ENCODE peak calls at places on chromosomes 13 and 19, in eight cellular contexts. One of them, this sample, is unnamed.

GRCh38 chr19:28063702-28064101 is 1149.2 kb downstream of the UQCRFS1 start:
- DNase-seq in CD8-positive, alpha-beta T cell: no peak
- DNase-seq in esophagus squamous epithelium: no peak
- DNase-seq in dorsolateral prefrontal cortex: no peak
- DNase-seq in tibial artery: no peak
- DNase-seq in transverse colon: no peak
- DNase-seq in tibial nerve: no peak
- DNase-seq in CD8-positive, alpha-beta memory T cell: no peak
- DNase-seq in this sample: no peak

GRCh38 chr19:8702350-8702749 is 3.8 kb upstream of the ACTL9 start:
- DNase-seq in CD8-positive, alpha-beta T cell: peak
- DNase-seq in esophagus squamous epithelium: no peak
- DNase-seq in dorsolateral prefrontal cortex: no peak
- DNase-seq in tibial artery: no peak
- DNase-seq in transverse colon: no peak
- DNase-seq in tibial nerve: no peak
- DNase-seq in CD8-positive, alpha-beta memory T cell: peak
- DNase-seq in this sample: no peak

GRCh38 chr19:51407631-51408131 is 9.8 kb downstream of the SIGLEC10 start:
- DNase-seq in CD8-positive, alpha-beta T cell: peak
- DNase-seq in esophagus squamous epithelium: no peak
- DNase-seq in dorsolateral prefrontal cortex: no peak
- DNase-seq in tibial artery: no peak
- DNase-seq in transverse colon: peak
- DNase-seq in tibial nerve: no peak
- DNase-seq in CD8-positive, alpha-beta memory T cell: peak
- DNase-seq in this sample: peak

GRCh38 chr19:50501568-50502475 is 9.2 kb downstream of the JOSD2 start:
- DNase-seq in CD8-positive, alpha-beta T cell: no peak
- DNase-seq in esophagus squamous epithelium: no peak
- DNase-seq in dorsolateral prefrontal cortex: no peak
- DNase-seq in tibial artery: peak
- DNase-seq in transverse colon: no peak
- DNase-seq in tibial nerve: no peak
- DNase-seq in CD8-positive, alpha-beta memory T cell: no peak
- DNase-seq in this sample: peak

GRCh38 chr19:17420267-17420924 is 549 bp downstream of the MVB12A start:
- DNase-seq in CD8-positive, alpha-beta T cell: no peak
- DNase-seq in esophagus squamous epithelium: no peak
- DNase-seq in dorsolateral prefrontal cortex: no peak
- DNase-seq in tibial artery: peak
- DNase-seq in transverse colon: peak
- DNase-seq in tibial nerve: no peak
- DNase-seq in CD8-positive, alpha-beta memory T cell: no peak
- DNase-seq in this sample: peak

GRCh38 chr13:40161931-40162330 is 504.5 kb downstream of the FOXO1 start:
- DNase-seq in CD8-positive, alpha-beta T cell: no peak
- DNase-seq in esophagus squamous epithelium: no peak
- DNase-seq in dorsolateral prefrontal cortex: no peak
- DNase-seq in tibial artery: no peak
- DNase-seq in transverse colon: no peak
- DNase-seq in tibial nerve: no peak
- DNase-seq in CD8-positive, alpha-beta memory T cell: no peak
- DNase-seq in this sample: no peak

GRCh38 chr13:26679945-26680516 is 80.6 kb downstream of the GPR12 start:
- DNase-seq in CD8-positive, alpha-beta T cell: no peak
- DNase-seq in esophagus squamous epithelium: no peak
- DNase-seq in dorsolateral prefrontal cortex: no peak
- DNase-seq in tibial artery: peak
- DNase-seq in transverse colon: no peak
- DNase-seq in tibial nerve: no peak
- DNase-seq in CD8-positive, alpha-beta memory T cell: no peak
- DNase-seq in this sample: no peak

GRCh38 chr13:32036131-32036695 is 4.6 kb downstream of the FRY start:
- DNase-seq in CD8-positive, alpha-beta T cell: no peak
- DNase-seq in esophagus squamous epithelium: peak
- DNase-seq in dorsolateral prefrontal cortex: no peak
- DNase-seq in tibial artery: no peak
- DNase-seq in transverse colon: peak
- DNase-seq in tibial nerve: no peak
- DNase-seq in CD8-positive, alpha-beta memory T cell: no peak
- DNase-seq in this sample: no peak

GRCh38 chr13:22114630-22115311 is 443.9 kb downstream of the FGF9 start:
- DNase-seq in CD8-positive, alpha-beta T cell: peak
- DNase-seq in esophagus squamous epithelium: no peak
- DNase-seq in dorsolateral prefrontal cortex: no peak
- DNase-seq in tibial artery: no peak
- DNase-seq in transverse colon: no peak
- DNase-seq in tibial nerve: no peak
- DNase-seq in CD8-positive, alpha-beta memory T cell: peak
- DNase-seq in this sample: peak

GRCh38 chr19:35216833-35217707 is 11.5 kb downstream of the FAM187B start:
- DNase-seq in CD8-positive, alpha-beta T cell: no peak
- DNase-seq in esophagus squamous epithelium: no peak
- DNase-seq in dorsolateral prefrontal cortex: no peak
- DNase-seq in tibial artery: no peak
- DNase-seq in transverse colon: peak
- DNase-seq in tibial nerve: no peak
- DNase-seq in CD8-positive, alpha-beta memory T cell: peak
- DNase-seq in this sample: no peak

GRCh38 chr19:45443462-45444317 is 20.0 kb upstream of the ERCC1 start:
- DNase-seq in CD8-positive, alpha-beta T cell: peak
- DNase-seq in esophagus squamous epithelium: no peak
- DNase-seq in dorsolateral prefrontal cortex: peak
- DNase-seq in tibial artery: peak
- DNase-seq in transverse colon: peak
- DNase-seq in tibial nerve: peak
- DNase-seq in CD8-positive, alpha-beta memory T cell: peak
- DNase-seq in this sample: peak

GRCh38 chr13:100440756-100441421 is 147.7 kb downstream of the GGACT start:
- DNase-seq in CD8-positive, alpha-beta T cell: no peak
- DNase-seq in esophagus squamous epithelium: no peak
- DNase-seq in dorsolateral prefrontal cortex: no peak
- DNase-seq in tibial artery: no peak
- DNase-seq in transverse colon: no peak
- DNase-seq in tibial nerve: no peak
- DNase-seq in CD8-positive, alpha-beta memory T cell: no peak
- DNase-seq in this sample: no peak

GRCh38 chr19:2927032-2927430 is 17.7 kb downstream of the ZNF77 start:
- DNase-seq in CD8-positive, alpha-beta T cell: no peak
- DNase-seq in esophagus squamous epithelium: no peak
- DNase-seq in dorsolateral prefrontal cortex: no peak
- DNase-seq in tibial artery: no peak
- DNase-seq in transverse colon: no peak
- DNase-seq in tibial nerve: no peak
- DNase-seq in CD8-positive, alpha-beta memory T cell: no peak
- DNase-seq in this sample: no peak
- H3K27ac ChIP-seq in CD8-positive, alpha-beta T cell: no peak
- H3K27ac ChIP-seq in esophagus squamous epithelium: no peak
- H3K27ac ChIP-seq in dorsolateral prefrontal cortex: no peak
- H3K27ac ChIP-seq in tibial artery: no peak
- H3K27ac ChIP-seq in transverse colon: no peak
- H3K27ac ChIP-seq in tibial nerve: no peak
- H3K27ac ChIP-seq in CD8-positive, alpha-beta memory T cell: no peak
- H3K27ac ChIP-seq in this sample: no peak

DNA sequence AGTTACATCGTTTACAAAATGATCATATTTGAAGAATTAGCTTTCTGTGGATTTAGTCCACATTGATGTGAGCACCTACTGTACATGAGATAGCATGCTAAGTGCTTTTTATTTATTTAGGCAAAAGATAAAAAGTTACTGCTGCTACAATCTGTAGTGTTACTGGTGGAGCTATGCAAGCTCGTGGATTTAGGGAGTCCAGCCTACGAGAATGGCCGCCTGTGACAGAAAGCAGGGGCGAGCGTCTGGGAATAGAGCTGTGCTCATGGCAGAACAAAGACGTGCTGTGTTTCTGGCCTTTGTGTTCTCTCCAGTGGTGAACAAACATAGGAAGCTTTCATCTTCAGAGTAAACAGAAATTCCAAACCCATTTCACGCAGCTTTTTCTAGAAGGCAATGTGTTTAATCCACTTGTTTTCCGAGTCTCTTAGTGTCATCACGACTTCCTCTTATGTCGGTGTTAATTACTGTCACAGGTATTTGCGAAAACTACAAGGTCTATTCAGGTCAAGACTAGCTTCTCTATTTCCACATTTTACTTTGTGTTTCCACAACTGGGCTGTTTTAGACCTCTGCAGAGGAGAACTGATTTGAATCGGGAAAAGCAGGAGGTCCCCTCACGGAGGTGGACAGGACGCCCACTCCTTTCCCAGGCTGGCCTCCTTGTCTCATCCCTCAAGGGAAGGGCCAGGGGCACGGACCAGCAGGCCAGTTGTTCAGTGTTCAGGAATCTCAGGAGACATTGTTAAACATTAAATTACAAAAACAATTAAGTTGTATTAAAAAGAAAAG is 67.3 kb downstream of the ATP11A start:
- DNase-seq in CD8-positive, alpha-beta T cell: no peak
- DNase-seq in esophagus squamous epithelium: no peak
- DNase-seq in dorsolateral prefrontal cortex: peak
- DNase-seq in tibial artery: no peak
- DNase-seq in transverse colon: no peak
- DNase-seq in tibial nerve: no peak
- DNase-seq in CD8-positive, alpha-beta memory T cell: no peak
- DNase-seq in this sample: peak
- H3K27ac ChIP-seq in CD8-positive, alpha-beta T cell: no peak
- H3K27ac ChIP-seq in esophagus squamous epithelium: no peak
- H3K27ac ChIP-seq in dorsolateral prefrontal cortex: peak
- H3K27ac ChIP-seq in tibial artery: no peak
- H3K27ac ChIP-seq in transverse colon: no peak
- H3K27ac ChIP-seq in tibial nerve: peak
- H3K27ac ChIP-seq in CD8-positive, alpha-beta memory T cell: no peak
- H3K27ac ChIP-seq in this sample: no peak

DNA sequence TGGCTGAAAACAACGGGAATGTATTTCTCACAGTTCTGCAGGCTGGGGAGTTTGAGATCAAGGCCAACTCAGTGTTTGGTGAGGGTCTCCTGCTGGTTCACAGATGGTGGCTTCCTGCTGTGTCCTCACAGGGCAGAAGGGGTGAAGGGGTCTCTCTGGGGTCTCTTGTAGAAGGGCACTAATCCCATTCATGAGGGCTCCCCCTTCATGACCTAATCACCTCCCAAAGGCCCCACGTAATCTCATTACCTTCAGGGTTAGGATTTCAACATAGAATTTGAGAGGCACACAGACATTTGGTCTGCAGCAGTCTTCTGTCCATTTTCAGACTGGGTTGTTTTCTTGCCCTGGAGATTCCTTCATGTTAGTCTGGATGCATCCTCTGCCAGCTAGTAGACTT is 11.6 kb downstream of the ZNF444 start:
- DNase-seq in CD8-positive, alpha-beta T cell: no peak
- DNase-seq in esophagus squamous epithelium: no peak
- DNase-seq in dorsolateral prefrontal cortex: no peak
- DNase-seq in tibial artery: no peak
- DNase-seq in transverse colon: no peak
- DNase-seq in tibial nerve: no peak
- DNase-seq in CD8-positive, alpha-beta memory T cell: no peak
- DNase-seq in this sample: no peak
- H3K27ac ChIP-seq in CD8-positive, alpha-beta T cell: no peak
- H3K27ac ChIP-seq in esophagus squamous epithelium: no peak
- H3K27ac ChIP-seq in dorsolateral prefrontal cortex: no peak
- H3K27ac ChIP-seq in tibial artery: no peak
- H3K27ac ChIP-seq in transverse colon: no peak
- H3K27ac ChIP-seq in tibial nerve: no peak
- H3K27ac ChIP-seq in CD8-positive, alpha-beta memory T cell: no peak
- H3K27ac ChIP-seq in this sample: no peak

DNA sequence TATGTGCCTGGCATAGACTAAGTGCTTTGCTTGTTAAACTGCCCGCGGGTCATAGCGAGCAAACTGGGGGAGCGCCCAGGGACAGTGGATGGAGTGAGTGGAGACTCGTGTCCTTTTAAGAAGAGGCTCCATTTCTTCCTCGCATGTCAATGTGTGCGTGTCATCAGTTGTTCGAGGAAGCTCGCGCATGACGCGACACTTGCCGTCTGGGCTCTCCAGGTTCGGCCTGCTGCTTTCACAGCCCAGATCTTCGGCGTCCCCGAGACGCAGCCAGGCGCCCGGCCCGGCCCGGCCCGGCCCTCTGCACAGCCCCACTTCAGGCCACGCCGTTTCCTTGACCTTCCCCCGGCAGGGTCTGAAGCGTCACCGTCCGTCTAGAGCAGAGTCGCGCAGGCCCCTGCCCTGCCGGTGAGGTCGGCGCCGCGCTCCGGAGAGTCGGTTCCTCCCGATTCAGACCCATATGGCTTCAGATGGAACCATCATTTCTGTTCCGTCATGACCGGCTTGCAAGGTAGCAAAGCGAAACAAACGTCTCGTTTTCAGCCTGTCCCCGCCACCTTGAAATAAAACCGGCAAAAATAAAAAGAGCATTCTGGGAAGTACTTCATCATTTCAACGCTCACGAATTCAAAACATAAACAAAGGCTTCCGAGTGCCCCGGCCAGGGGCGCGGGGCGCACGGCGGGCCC is 604 bp upstream of the ARHGEF7 start:
- DNase-seq in CD8-positive, alpha-beta T cell: no peak
- DNase-seq in esophagus squamous epithelium: no peak
- DNase-seq in dorsolateral prefrontal cortex: peak
- DNase-seq in tibial artery: peak
- DNase-seq in transverse colon: peak
- DNase-seq in tibial nerve: no peak
- DNase-seq in CD8-positive, alpha-beta memory T cell: peak
- DNase-seq in this sample: peak
- H3K27ac ChIP-seq in CD8-positive, alpha-beta T cell: no peak
- H3K27ac ChIP-seq in esophagus squamous epithelium: peak
- H3K27ac ChIP-seq in dorsolateral prefrontal cortex: peak
- H3K27ac ChIP-seq in tibial artery: peak
- H3K27ac ChIP-seq in transverse colon: peak
- H3K27ac ChIP-seq in tibial nerve: peak
- H3K27ac ChIP-seq in CD8-positive, alpha-beta memory T cell: no peak
- H3K27ac ChIP-seq in this sample: peak

DNA sequence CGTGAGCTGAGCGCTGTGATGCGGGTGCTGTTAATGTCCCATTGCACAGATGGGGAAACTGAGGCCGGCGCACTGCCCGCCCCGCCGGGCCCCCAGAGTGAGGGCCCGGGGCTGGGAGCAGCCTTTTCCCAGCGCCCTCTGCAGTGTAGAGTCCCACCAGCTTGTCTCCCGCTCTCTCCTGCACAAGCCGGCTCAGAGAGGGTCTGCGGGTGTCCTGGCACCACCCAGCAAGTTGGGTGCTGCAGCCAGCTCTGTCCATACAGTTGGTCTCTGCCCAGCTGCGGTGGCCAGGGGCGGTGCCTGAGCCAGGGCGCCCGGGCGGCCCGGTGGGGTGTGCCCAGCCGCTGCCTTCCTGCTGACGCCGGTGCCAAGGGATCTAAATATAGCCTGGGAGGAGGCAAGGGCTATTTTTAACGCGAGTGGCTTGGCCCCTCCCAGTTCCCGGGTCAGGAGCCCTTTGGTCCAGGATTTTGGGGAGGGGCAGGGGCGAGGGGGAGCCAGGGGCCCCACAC is 19.3 kb downstream of the GADD45B start:
- DNase-seq in CD8-positive, alpha-beta T cell: no peak
- DNase-seq in esophagus squamous epithelium: no peak
- DNase-seq in dorsolateral prefrontal cortex: no peak
- DNase-seq in tibial artery: peak
- DNase-seq in transverse colon: peak
- DNase-seq in tibial nerve: peak
- DNase-seq in CD8-positive, alpha-beta memory T cell: no peak
- DNase-seq in this sample: peak
- H3K27ac ChIP-seq in CD8-positive, alpha-beta T cell: peak
- H3K27ac ChIP-seq in esophagus squamous epithelium: peak
- H3K27ac ChIP-seq in dorsolateral prefrontal cortex: peak
- H3K27ac ChIP-seq in tibial artery: peak
- H3K27ac ChIP-seq in transverse colon: peak
- H3K27ac ChIP-seq in tibial nerve: peak
- H3K27ac ChIP-seq in CD8-positive, alpha-beta memory T cell: peak
- H3K27ac ChIP-seq in this sample: peak